ENCODE peak calls at places on chromosomes 6 and 20, in six cellular contexts. I is stimulated activated naive B cell treated with anti-CD40 and anti-IgM and Interleukin-4, amounts not matched to agents 10 μg/mL and 1 μg/mL and 100 μg/mL, for 72 hours; E is amniotic epithelial cell; S is HEK293T; F is NCI-H1092; P is activated gamma-delta T cell treated with Interleukin-2 at 50 U/mL for 16 hours. Q is an unnamed sample.

GRCh38 chr6:89058627-89059026 is 21.9 kb upstream of the PNRC1 start:
- DNase-seq in E (no peak), I (no peak), F (no peak), P (no peak), S (no peak), Q (no peak)

GRCh38 chr6:81892911-81893310 is 140.4 kb upstream of the TENT5A start:
- DNase-seq in F (no peak), E (peak; percentile 87), P (no peak), I (no peak), S (no peak), Q (no peak)

GRCh38 chr6:166157930-166158617 is 9.6 kb downstream of the TBXT start:
- DNase-seq in P (no peak), E (no peak), F (no peak), I (no peak), S (no peak), Q (no peak)

GRCh38 chr6:168105813-168106660 is 27.0 kb upstream of the FRMD1 start:
- DNase-seq in S (no peak), F (no peak), E (peak; percentile 38), I (no peak), P (no peak), Q (no peak)

GRCh38 chr20:44589522-44589921 is 7.1 kb downstream of the PKIG start:
- DNase-seq in P (no peak), I (no peak), F (no peak), E (no peak), S (no peak), Q (no peak)

GRCh38 chr20:60718743-60719142 is 533.3 kb upstream of the CDH4 start:
- DNase-seq in I (no peak), P (no peak), S (peak; percentile 23), F (peak; percentile 65), E (no peak), Q (no peak)

GRCh38 chr6:121437861-121438651 is 2.6 kb downstream of the GJA1 start:
- DNase-seq in I (no peak), P (no peak), E (peak; percentile 81), S (no peak), F (no peak), Q (no peak)

GRCh38 chr6:96186516-96187195 is 170.9 kb downstream of the FUT9 start:
- DNase-seq in E (no peak), S (no peak), P (no peak), I (no peak), F (no peak), Q (no peak)

GRCh38 chr20:50710492-50711063 is 19.2 kb upstream of the RIPOR3 start:
- DNase-seq in P (no peak), S (no peak), E (peak; percentile 48), I (no peak), F (no peak), Q (no peak)

GRCh38 chr6:90284745-90285481 is 11.7 kb downstream of the BACH2 start:
- DNase-seq in I (peak; percentile 41), P (no peak), S (peak; percentile 17), E (peak; percentile 20), F (no peak), Q (no peak)

GRCh38 chr6:34919651-34920050 is 30.6 kb downstream of the ANKS1A start:
- DNase-seq in F (no peak), I (no peak), P (no peak), E (no peak), S (no peak), Q (no peak)

GRCh38 chr20:62358171-62358719 is 8.9 kb downstream of the LAMA5 start:
- DNase-seq in E (no peak), P (no peak), I (no peak), S (no peak), F (no peak), Q (no peak)

GRCh38 chr6:82704048-82704447 is 340.4 kb downstream of the TPBG start:
- DNase-seq in S (no peak), E (peak; percentile 8), P (no peak), I (no peak), F (no peak), Q (no peak)

GRCh38 chr6:37160922-37161778 is 8.8 kb upstream of the PIM1 start:
- DNase-seq in I (no peak), F (no peak), E (no peak), P (no peak), S (no peak), Q (no peak)

GRCh38 chr6:139147628-139148027 is 12.7 kb downstream of the HECA start:
- DNase-seq in S (no peak), P (no peak), F (no peak), I (no peak), E (no peak), Q (no peak)

GRCh38 chr6:5684320-5684719 is 322.4 kb downstream of the NRN1 start:
- DNase-seq in F (no peak), I (no peak), P (no peak), S (no peak), E (no peak), Q (no peak)

GRCh38 chr6:106117579-106117978 is 31.4 kb downstream of the PRDM1 start:
- DNase-seq in P (peak; percentile 56), I (no peak), S (no peak), F (no peak), E (no peak), Q (peak; percentile 84)

GRCh38 chr6:37170273-37171140 is 555 bp downstream of the PIM1 start:
- DNase-seq in P (no peak), E (peak; percentile 29), F (peak; percentile 45), S (peak; percentile 53), I (peak; percentile 42), Q (peak; percentile 30)

GRCh38 chr20:57038608-57039440 is 227.6 kb downstream of the BMP7 start:
- DNase-seq in E (no peak), F (no peak), S (no peak), I (no peak), P (no peak), Q (no peak)

GRCh38 chr6:124968401-124968800 is 6.2 kb downstream of the RNF217 start:
- DNase-seq in P (no peak), I (no peak), S (no peak), E (no peak), F (no peak), Q (no peak)

GRCh38 chr20:9093203-9093962 is 24.5 kb downstream of the PLCB4 start:
- DNase-seq in S (peak; percentile 9), F (no peak), P (no peak), E (no peak), I (no peak), Q (no peak)

GRCh38 chr6:13268914-13269532 is 59.3 kb downstream of the TBC1D7 start:
- DNase-seq in P (no peak), F (no peak), E (peak; percentile 73), I (no peak), S (no peak), Q (no peak)

GRCh38 chr6:141467881-141468280 is 664.8 kb upstream of the GJE1 start:
- DNase-seq in P (no peak), F (no peak), I (no peak), S (no peak), E (peak; percentile 81), Q (no peak)

GRCh38 chr20:24763386-24764026 is 185.6 kb upstream of the CST7 start:
- DNase-seq in F (no peak), I (no peak), E (no peak), P (no peak), S (no peak), Q (no peak)

GRCh38 chr20:43689165-43689564 is 22.3 kb downstream of the MYBL2 start:
- DNase-seq in P (no peak), F (no peak), E (no peak), I (no peak), S (no peak), Q (no peak)

GRCh38 chr6:1310628-1311399 is 1.1 kb upstream of the FOXQ1 start:
- DNase-seq in F (no peak), S (peak; percentile 46), I (no peak), E (no peak), P (no peak), Q (no peak)

GRCh38 chr6:11586574-11586973 is 49.0 kb downstream of the TMEM170B start:
- DNase-seq in E (peak; percentile 76), S (no peak), P (no peak), F (no peak), I (no peak), Q (no peak)

GRCh38 chr6:5282191-5282623 is 20.9 kb downstream of the FARS2 start:
- DNase-seq in S (no peak), F (no peak), P (no peak), I (no peak), E (no peak), Q (no peak)